ENCODE peak calls at places on chromosome 17, in ten cellular contexts. A is thoracic aorta; D is A673; F is CD8-positive, alpha-beta memory T cell; P is small intestine; Z is tibial nerve; W is lower leg skin; K is foreskin fibroblast; C is effector memory CD4-positive, alpha-beta T cell; H is choroid plexus epithelial cell. M is an unnamed sample.
A peak's percentile ranks its signal among the peaks of the same experiment; 100 is the strongest.

GRCh38 chr17:68776451-68776850 is 175.3 kb upstream of the FAM20A start:
- DNase-seq in A (no peak), D (peak; percentile 23), F (no peak), P (no peak), Z (no peak), W (no peak), K (peak; percentile 58), C (no peak), H (peak; percentile 49), M (peak; percentile 57)

GRCh38 chr17:50630524-50631194 is 4.0 kb upstream of the ABCC3 start:
- DNase-seq in A (no peak), D (no peak), F (peak; percentile 34), P (peak; percentile 96), Z (no peak), W (no peak), K (peak; percentile 50), C (peak; percentile 9), H (peak; percentile 19), M (no peak)

GRCh38 chr17:5753421-5753820 is 169.1 kb upstream of the NLRP1 start:
- DNase-seq in A (no peak), D (no peak), F (no peak), P (no peak), Z (no peak), W (no peak), K (no peak), C (no peak), H (no peak), M (no peak)

GRCh38 chr17:52465407-52465806 is 306.9 kb upstream of the CA10 start:
- DNase-seq in A (no peak), D (no peak), F (no peak), P (no peak), Z (no peak), W (no peak), K (no peak), C (no peak), H (no peak), M (no peak)

GRCh38 chr17:58577696-58578095 is 63.3 kb upstream of the MTMR4 start:
- DNase-seq in A (no peak), D (peak; percentile 75), F (peak; percentile 36), P (peak; percentile 53), Z (peak; percentile 64), W (peak; percentile 44), K (peak; percentile 68), C (peak; percentile 4), H (peak; percentile 76), M (peak; percentile 37)

GRCh38 chr17:81865733-81866439 is 5.3 kb downstream of the ARHGDIA start:
- DNase-seq in A (no peak), D (no peak), F (no peak), P (peak; percentile 99), Z (no peak), W (no peak), K (peak; percentile 37), C (no peak), H (peak; percentile 34), M (peak; percentile 72)

GRCh38 chr17:17127156-17127555 is 79.0 kb downstream of the PLD6 start:
- DNase-seq in A (no peak), D (no peak), F (no peak), P (no peak), Z (no peak), W (no peak), K (no peak), C (no peak), H (no peak), M (no peak)

GRCh38 chr17:46876353-46876887 is 25.0 kb downstream of the WNT9B start:
- DNase-seq in A (no peak), D (no peak), F (no peak), P (peak; percentile 89), Z (no peak), W (no peak), K (no peak), C (no peak), H (no peak), M (no peak)

GRCh38 chr17:48478224-48479013 is 48.4 kb upstream of the SKAP1 start:
- DNase-seq in A (no peak), D (no peak), F (no peak), P (no peak), Z (no peak), W (no peak), K (no peak), C (no peak), H (peak; percentile 18), M (no peak)

GRCh38 chr17:43816336-43817320 is 16.3 kb downstream of the MPP3 start:
- DNase-seq in A (no peak), D (no peak), F (no peak), P (peak; percentile 65), Z (no peak), W (no peak), K (no peak), C (no peak), H (no peak), M (no peak)

GRCh38 chr17:4375039-4375748 is 8.7 kb upstream of the UBE2G1 start:
- DNase-seq in A (no peak), D (no peak), F (no peak), P (peak; percentile 25), Z (no peak), W (no peak), K (no peak), C (no peak), H (no peak), M (no peak)

GRCh38 chr17:57541472-57542394 is 203.4 kb downstream of the CCDC182 start:
- DNase-seq in A (peak; percentile 60), D (peak; percentile 84), F (no peak), P (peak; percentile 89), Z (no peak), W (peak; percentile 26), K (no peak), C (no peak), H (peak; percentile 81), M (no peak)

GRCh38 chr17:80068301-80069160 is 32.1 kb downstream of the CCDC40 start:
- DNase-seq in A (no peak), D (no peak), F (no peak), P (peak; percentile 21), Z (no peak), W (no peak), K (peak; percentile 55), C (no peak), H (peak; percentile 86), M (peak; percentile 35)

GRCh38 chr17:14301761-14302401 is 1.0 kb downstream of the HS3ST3B1 start:
- DNase-seq in A (no peak), D (no peak), F (peak; percentile 31), P (peak; percentile 35), Z (no peak), W (no peak), K (peak; percentile 69), C (peak; percentile 28), H (peak; percentile 67), M (peak; percentile 47)

GRCh38 chr17:31695456-31696090 is 163.5 kb downstream of the COPRS start:
- DNase-seq in A (no peak), D (no peak), F (no peak), P (no peak), Z (no peak), W (no peak), K (peak; percentile 76), C (no peak), H (no peak), M (peak; percentile 59)

GRCh38 chr17:1329745-1330343 is 50.4 kb downstream of the TRARG1 start:
- DNase-seq in A (no peak), D (no peak), F (no peak), P (no peak), Z (no peak), W (no peak), K (no peak), C (no peak), H (no peak), M (no peak)
- H3K4me3 ChIP-seq in A (no peak overlapping the region), D (no peak overlapping the region), F (no peak overlapping the region), P (no peak overlapping the region), Z (no peak overlapping the region), W (no peak overlapping the region), K (no peak overlapping the region), C (no peak overlapping the region), H (no peak overlapping the region), M (no peak overlapping the region)

GRCh38 chr17:42779304-42779941 is 987 bp upstream of the WNK4 start:
- DNase-seq in A (no peak), D (no peak), F (no peak), P (no peak), Z (no peak), W (no peak), K (no peak), C (no peak), H (no peak), M (no peak)
- H3K4me3 ChIP-seq in A (no peak overlapping the region), D (no peak overlapping the region), F (no peak overlapping the region), P (no peak overlapping the region), Z (no peak overlapping the region), W (no peak overlapping the region), K (peak overlapping the region; percentile 82), C (no peak overlapping the region), H (no peak overlapping the region), M (no peak overlapping the region)

DNA sequence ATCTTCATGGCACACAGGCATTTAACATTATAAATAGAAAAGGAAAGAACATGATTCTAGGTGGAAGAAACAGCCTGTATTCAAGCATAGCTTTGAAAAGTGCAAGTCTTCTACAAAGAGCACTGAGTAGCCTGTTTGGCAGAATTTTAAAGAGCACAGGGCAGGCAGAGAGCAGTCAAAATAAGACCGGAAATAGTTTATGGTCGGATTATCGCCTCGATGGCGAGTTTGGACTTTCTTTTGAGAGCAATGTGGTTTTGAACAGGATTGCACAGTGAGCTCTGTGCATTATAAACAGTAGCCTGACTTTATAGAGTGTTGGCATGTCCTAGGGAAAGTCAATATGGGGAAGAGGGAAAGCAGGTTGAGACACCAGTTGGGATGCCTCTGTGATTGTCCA is 6.2 kb upstream of the TMEM100 start:
- DNase-seq in A (no peak), D (no peak), F (no peak), P (no peak), Z (no peak), W (no peak), K (peak; percentile 34), C (no peak), H (no peak), M (no peak)
- H3K4me3 ChIP-seq in A (no peak overlapping the region), D (no peak overlapping the region), F (no peak overlapping the region), P (no peak overlapping the region), Z (no peak overlapping the region), W (no peak overlapping the region), K (no peak overlapping the region), C (no peak overlapping the region), H (no peak overlapping the region), M (no peak overlapping the region)

GRCh38 chr17:49577978-49578893 is 2.6 kb downstream of the NXPH3 start:
- DNase-seq in A (no peak), D (no peak), F (no peak), P (no peak), Z (no peak), W (no peak), K (no peak), C (no peak), H (no peak), M (no peak)
- H3K4me3 ChIP-seq in A (peak overlapping the region; percentile 95), D (no peak overlapping the region), F (no peak overlapping the region), P (no peak overlapping the region), Z (no peak overlapping the region), W (no peak overlapping the region), K (no peak overlapping the region), C (no peak overlapping the region), H (no peak overlapping the region), M (no peak overlapping the region)

GRCh38 chr17:74873874-74874614 is 1.2 kb upstream of the FDXR start:
- DNase-seq in A (no peak), D (no peak), F (no peak), P (no peak), Z (no peak), W (no peak), K (no peak), C (no peak), H (no peak), M (no peak)
- H3K4me3 ChIP-seq in A (peak overlapping the region; percentile 90), D (peak overlapping the region; percentile 77), F (peak overlapping the region; percentile 98), P (peak overlapping the region; percentile 8), Z (peak overlapping the region; percentile 62), W (no peak overlapping the region), K (peak overlapping the region; percentile 90), C (peak overlapping the region; percentile 66), H (peak overlapping the region; percentile 80), M (peak overlapping the region; percentile 87)

M was measured in fibroblast of mammary gland.